ENCODE peak calls at places on chromosomes 5 and 9, in six cellular contexts. One of them, this sample, is unnamed.

GRCh38 chr5:56827043-56827442 is 11.7 kb downstream of the MAP3K1 start:
- DNase-seq in GM12891: no peak
- DNase-seq in testis: no peak
- DNase-seq in IMR-90: no peak
- DNase-seq in prostate gland: no peak
- DNase-seq in HepG2: peak; percentile 56
- DNase-seq in this sample: peak; percentile 15

GRCh38 chr9:135884328-135885035 is 22.9 kb downstream of the CAMSAP1 start:
- DNase-seq in GM12891: no peak
- DNase-seq in testis: no peak
- DNase-seq in IMR-90: peak; percentile 86
- DNase-seq in prostate gland: no peak
- DNase-seq in HepG2: peak; percentile 30
- DNase-seq in this sample: no peak

GRCh38 chr5:149486726-149487635 is 64.3 kb downstream of the CSNK1A1 start:
- DNase-seq in GM12891: no peak
- DNase-seq in testis: no peak
- DNase-seq in IMR-90: peak; percentile 70
- DNase-seq in prostate gland: no peak
- DNase-seq in HepG2: peak; percentile 61
- DNase-seq in this sample: no peak

GRCh38 chr5:7856855-7857254 is 5.9 kb upstream of the CFAP90 start:
- DNase-seq in GM12891: no peak
- DNase-seq in testis: peak; percentile 21
- DNase-seq in IMR-90: peak; percentile 28
- DNase-seq in prostate gland: no peak
- DNase-seq in HepG2: peak; percentile 38
- DNase-seq in this sample: peak; percentile 50

GRCh38 chr5:79847561-79847960 is 143.5 kb downstream of the MTX3 start:
- DNase-seq in GM12891: no peak
- DNase-seq in testis: no peak
- DNase-seq in IMR-90: no peak
- DNase-seq in prostate gland: no peak
- DNase-seq in HepG2: no peak
- DNase-seq in this sample: no peak

GRCh38 chr9:35836595-35836994 is 7.6 kb downstream of the TMEM8B start:
- DNase-seq in GM12891: no peak
- DNase-seq in testis: no peak
- DNase-seq in IMR-90: no peak
- DNase-seq in prostate gland: no peak
- DNase-seq in HepG2: no peak
- DNase-seq in this sample: no peak

GRCh38 chr5:148384389-148384756 is 615 bp downstream of the FBXO38 start:
- DNase-seq in GM12891: no peak
- DNase-seq in testis: no peak
- DNase-seq in IMR-90: no peak
- DNase-seq in prostate gland: no peak
- DNase-seq in HepG2: peak; percentile 59
- DNase-seq in this sample: peak; percentile 62

GRCh38 chr5:52469420-52469819 is 318.3 kb upstream of the ITGA1 start:
- DNase-seq in GM12891: no peak
- DNase-seq in testis: no peak
- DNase-seq in IMR-90: no peak
- DNase-seq in prostate gland: no peak
- DNase-seq in HepG2: no peak
- DNase-seq in this sample: no peak

GRCh38 chr9:113199683-113200329 is 21.3 kb downstream of the FKBP15 start:
- DNase-seq in GM12891: no peak
- DNase-seq in testis: no peak
- DNase-seq in IMR-90: no peak
- DNase-seq in prostate gland: no peak
- DNase-seq in HepG2: no peak
- DNase-seq in this sample: no peak

GRCh38 chr5:436641-436975 is 6.4 kb upstream of the EXOC3 start:
- DNase-seq in GM12891: no peak
- DNase-seq in testis: no peak
- DNase-seq in IMR-90: no peak
- DNase-seq in prostate gland: no peak
- DNase-seq in HepG2: no peak
- DNase-seq in this sample: no peak

GRCh38 chr5:593511-593910 is 18.6 kb upstream of the CEP72 start:
- DNase-seq in GM12891: no peak
- DNase-seq in testis: no peak
- DNase-seq in IMR-90: no peak
- DNase-seq in prostate gland: no peak
- DNase-seq in HepG2: no peak
- DNase-seq in this sample: no peak

GRCh38 chr5:59559847-59560246 is 333.7 kb downstream of the PDE4D start:
- DNase-seq in GM12891: no peak
- DNase-seq in testis: no peak
- DNase-seq in IMR-90: no peak
- DNase-seq in prostate gland: no peak
- DNase-seq in HepG2: no peak
- DNase-seq in this sample: no peak

GRCh38 chr9:95876595-95876994 is 1.1 kb downstream of the ERCC6L2 start:
- DNase-seq in GM12891: no peak
- DNase-seq in testis: no peak
- DNase-seq in IMR-90: peak; percentile 22
- DNase-seq in prostate gland: no peak
- DNase-seq in HepG2: peak; percentile 12
- DNase-seq in this sample: no peak

GRCh38 chr5:176855598-176855997 is 43.5 kb downstream of the HK3 start:
- DNase-seq in GM12891: no peak
- DNase-seq in testis: no peak
- DNase-seq in IMR-90: no peak
- DNase-seq in prostate gland: no peak
- DNase-seq in HepG2: no peak
- DNase-seq in this sample: no peak

GRCh38 chr9:94802795-94803194 is 76.3 kb downstream of the AOPEP start:
- DNase-seq in GM12891: peak; percentile 30
- DNase-seq in testis: no peak
- DNase-seq in IMR-90: peak; percentile 76
- DNase-seq in prostate gland: no peak
- DNase-seq in HepG2: no peak
- DNase-seq in this sample: no peak

GRCh38 chr9:33329117-33329563 is 38.8 kb downstream of the NFX1 start:
- DNase-seq in GM12891: no peak
- DNase-seq in testis: no peak
- DNase-seq in IMR-90: peak; percentile 94
- DNase-seq in prostate gland: peak; percentile 96
- DNase-seq in HepG2: no peak
- DNase-seq in this sample: no peak

GRCh38 chr9:70425192-70425591 is 10.7 kb upstream of the KLF9 start:
- DNase-seq in GM12891: no peak
- DNase-seq in testis: no peak
- DNase-seq in IMR-90: no peak
- DNase-seq in prostate gland: no peak
- DNase-seq in HepG2: no peak
- DNase-seq in this sample: no peak

GRCh38 chr5:110092955-110093785 is 403.4 kb downstream of the MAN2A1 start:
- DNase-seq in GM12891: no peak
- DNase-seq in testis: no peak
- DNase-seq in IMR-90: no peak
- DNase-seq in prostate gland: no peak
- DNase-seq in HepG2: peak; percentile 21
- DNase-seq in this sample: no peak

GRCh38 chr9:19102181-19102630 is 498 bp downstream of the HAUS6 start:
- DNase-seq in GM12891: peak; percentile 28
- DNase-seq in testis: no peak
- DNase-seq in IMR-90: peak; percentile 16
- DNase-seq in prostate gland: no peak
- DNase-seq in HepG2: peak; percentile 62
- DNase-seq in this sample: peak; percentile 75

GRCh38 chr9:77585335-77585786 is 62.8 kb downstream of the GNA14 start:
- DNase-seq in GM12891: no peak
- DNase-seq in testis: no peak
- DNase-seq in IMR-90: no peak
- DNase-seq in prostate gland: no peak
- DNase-seq in HepG2: no peak
- DNase-seq in this sample: peak; percentile 40

GRCh38 chr5:129853588-129853987 is 50.7 kb upstream of the CHSY3 start:
- DNase-seq in GM12891: no peak
- DNase-seq in testis: no peak
- DNase-seq in IMR-90: no peak
- DNase-seq in prostate gland: no peak
- DNase-seq in HepG2: no peak
- DNase-seq in this sample: no peak

GRCh38 chr5:129858126-129858675 is 46.1 kb upstream of the CHSY3 start:
- DNase-seq in GM12891: no peak
- DNase-seq in testis: no peak
- DNase-seq in IMR-90: no peak
- DNase-seq in prostate gland: no peak
- DNase-seq in HepG2: no peak
- DNase-seq in this sample: no peak

GRCh38 chr5:129852747-129853352 is 51.4 kb upstream of the CHSY3 start:
- DNase-seq in GM12891: peak; percentile 16
- DNase-seq in testis: peak; percentile 89
- DNase-seq in IMR-90: peak; percentile 55
- DNase-seq in prostate gland: peak; percentile 40
- DNase-seq in HepG2: peak; percentile 56
- DNase-seq in this sample: peak; percentile 78

GRCh38 chr5:129856325-129856724 is 47.9 kb upstream of the CHSY3 start:
- DNase-seq in GM12891: no peak
- DNase-seq in testis: no peak
- DNase-seq in IMR-90: no peak
- DNase-seq in prostate gland: no peak
- DNase-seq in HepG2: no peak
- DNase-seq in this sample: no peak

DNA sequence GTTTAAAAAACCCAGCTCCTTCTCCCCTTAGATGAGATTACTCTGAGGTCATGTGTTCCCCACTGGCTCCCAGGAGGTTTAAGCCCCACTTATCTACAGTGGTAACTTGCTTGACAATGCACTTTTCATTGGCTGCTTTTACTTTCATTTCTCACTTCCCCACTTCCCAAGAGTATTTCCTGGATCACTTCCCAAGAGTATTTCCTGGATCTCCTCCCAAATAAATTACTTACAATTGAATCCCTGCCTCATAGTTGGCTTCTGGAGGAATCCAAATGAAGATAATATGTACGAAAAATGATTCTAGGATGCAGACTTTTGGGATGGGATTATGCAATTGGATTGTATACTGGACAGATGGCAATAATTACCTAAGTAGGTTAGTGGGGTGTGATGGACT is 47.1 kb upstream of the CHSY3 start:
- DNase-seq in GM12891: no peak
- DNase-seq in testis: no peak
- DNase-seq in IMR-90: no peak
- DNase-seq in prostate gland: no peak
- DNase-seq in HepG2: no peak
- DNase-seq in this sample: no peak
- TF ChIP-seq POLR2A in GM12891: no peak
- TF ChIP-seq POLR2A in testis: no peak
- TF ChIP-seq POLR2A in IMR-90: no peak
- TF ChIP-seq POLR2A in prostate gland: no peak
- TF ChIP-seq POLR2A in HepG2: no peak
- TF ChIP-seq POLR2A in this sample: no peak

DNA sequence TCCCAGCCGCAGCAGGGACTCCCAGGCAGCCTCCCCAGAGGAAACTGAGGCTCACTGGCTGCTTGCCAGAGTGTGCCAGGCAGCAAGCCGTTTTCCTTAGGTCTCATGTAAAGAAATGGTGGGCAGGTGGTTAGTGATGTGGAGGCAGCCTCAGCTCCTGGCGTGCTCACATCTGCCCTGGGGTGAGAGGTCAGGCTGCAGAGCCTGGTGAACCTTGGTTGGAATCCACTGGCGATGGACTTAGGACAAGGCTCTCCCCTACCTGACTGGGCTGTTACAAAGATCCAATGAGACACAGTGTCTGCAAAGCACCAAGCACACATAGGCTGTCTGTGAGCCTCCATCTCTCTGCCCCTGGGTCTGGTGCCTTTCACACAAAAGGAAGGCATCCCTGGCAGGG is 30.9 kb downstream of the LHX6 start:
- DNase-seq in GM12891: no peak
- DNase-seq in testis: no peak
- DNase-seq in IMR-90: no peak
- DNase-seq in prostate gland: no peak
- DNase-seq in HepG2: no peak
- DNase-seq in this sample: no peak
- TF ChIP-seq POLR2A in GM12891: no peak
- TF ChIP-seq POLR2A in testis: no peak
- TF ChIP-seq POLR2A in IMR-90: no peak
- TF ChIP-seq POLR2A in prostate gland: no peak
- TF ChIP-seq POLR2A in HepG2: no peak
- TF ChIP-seq POLR2A in this sample: no peak

DNA sequence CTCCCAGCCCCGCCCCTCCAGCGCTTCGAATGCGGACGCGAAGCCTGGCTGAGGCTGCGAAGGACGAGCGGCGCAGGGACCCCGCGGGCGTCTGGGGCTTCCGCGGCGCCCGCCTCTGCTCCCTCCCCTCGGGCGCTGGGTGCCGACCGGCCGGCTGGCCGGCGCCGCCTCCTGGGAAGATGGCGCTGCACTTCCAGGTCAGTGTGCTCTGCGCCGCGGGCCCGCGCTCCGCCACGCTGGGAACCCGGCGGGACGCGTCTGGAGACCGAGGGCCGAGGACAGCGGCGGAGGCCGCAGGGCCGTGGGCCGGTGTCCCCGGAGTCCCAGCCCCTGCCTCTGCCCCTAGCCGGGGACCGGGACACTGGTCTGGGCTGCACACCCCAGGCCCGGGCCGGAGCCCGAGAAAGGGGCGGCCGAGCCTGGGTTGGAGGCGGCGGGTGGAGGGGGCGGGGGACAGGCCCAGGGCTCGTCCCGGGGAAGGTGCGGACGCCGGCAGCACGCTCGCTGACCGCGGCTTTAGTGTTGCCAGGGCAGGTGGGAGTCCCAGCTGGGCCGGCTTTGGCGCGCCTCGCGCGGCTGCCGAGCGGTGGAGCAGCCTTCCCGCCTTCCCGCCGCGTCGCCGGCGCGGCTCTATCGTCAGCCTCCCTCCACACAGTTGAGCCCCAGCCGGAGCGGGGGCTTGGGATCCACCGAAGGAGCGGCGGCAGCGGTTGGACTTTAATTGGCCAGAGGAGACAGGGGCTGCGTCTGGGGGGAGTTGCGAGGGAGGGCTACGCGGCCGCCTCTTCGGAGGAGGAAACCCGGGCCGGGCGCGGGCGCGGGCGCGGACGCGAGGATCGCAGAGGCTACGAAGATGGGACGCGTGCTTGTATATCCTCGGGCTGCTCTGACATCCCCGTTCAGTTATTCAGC is at the start of gene RANBP17:
- DNase-seq in GM12891: peak; percentile 11
- DNase-seq in testis: peak; percentile 55
- DNase-seq in IMR-90: peak; percentile 67
- DNase-seq in prostate gland: peak; percentile 6
- DNase-seq in HepG2: no peak
- DNase-seq in this sample: peak; percentile 61
- TF ChIP-seq POLR2A in GM12891: no peak
- TF ChIP-seq POLR2A in testis: no peak
- TF ChIP-seq POLR2A in IMR-90: peak; percentile 33
- TF ChIP-seq POLR2A in prostate gland: no peak
- TF ChIP-seq POLR2A in HepG2: no peak
- TF ChIP-seq POLR2A in this sample: no peak

DNA sequence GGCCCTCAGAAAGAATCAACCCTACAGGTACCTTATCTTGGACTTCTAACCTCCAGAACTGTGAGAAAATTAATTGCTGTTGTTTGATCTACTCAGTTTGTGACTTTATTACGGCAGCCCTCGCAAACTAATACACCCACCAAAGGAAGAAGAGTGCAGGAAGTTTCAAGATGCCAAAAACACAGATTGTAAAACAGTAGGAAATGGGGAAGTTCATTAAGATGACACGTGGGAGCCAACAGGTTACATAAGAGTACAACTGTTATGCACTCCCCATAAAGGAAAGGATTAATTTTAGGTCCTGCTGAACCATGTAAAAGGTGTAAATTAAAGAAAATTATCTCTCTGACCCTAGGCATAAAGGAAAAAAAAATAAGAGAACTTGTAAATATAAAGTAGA is 294.3 kb downstream of the EPB41L4A start:
- DNase-seq in GM12891: no peak
- DNase-seq in testis: no peak
- DNase-seq in IMR-90: no peak
- DNase-seq in prostate gland: no peak
- DNase-seq in HepG2: no peak
- DNase-seq in this sample: no peak
- TF ChIP-seq POLR2A in GM12891: no peak
- TF ChIP-seq POLR2A in testis: no peak
- TF ChIP-seq POLR2A in IMR-90: no peak
- TF ChIP-seq POLR2A in prostate gland: no peak
- TF ChIP-seq POLR2A in HepG2: no peak
- TF ChIP-seq POLR2A in this sample: no peak